ENCODE peak calls at places on chromosomes 12 and 14, in six cellular contexts. E, G, Z, C, S and X are unnamed samples.

GRCh38 chr14:102295301-102295700 is 9.7 kb downstream of the MOK start:
- DNase-seq in E (peak; percentile 24), G (no peak), Z (peak; percentile 44), C (no peak), S (no peak), X (no peak)

GRCh38 chr14:103735815-103736545 is 20.4 kb downstream of the ZFYVE21 start:
- DNase-seq in E (no peak), G (no peak), Z (no peak), C (no peak), S (no peak), X (no peak)

GRCh38 chr12:30782316-30783173 is 27.8 kb upstream of the CAPRIN2 start:
- DNase-seq in E (no peak), G (no peak), Z (no peak), C (no peak), S (no peak), X (no peak)

GRCh38 chr12:127809236-127809635 is 457.7 kb upstream of the TMEM132C start:
- DNase-seq in E (peak; percentile 61), G (no peak), Z (peak; percentile 18), C (no peak), S (no peak), X (no peak)

GRCh38 chr12:2152134-2152533 is 99.3 kb downstream of the CACNA1C start:
- DNase-seq in E (no peak), G (no peak), Z (no peak), C (peak; percentile 88), S (no peak), X (no peak)

GRCh38 chr14:102333395-102333794 is 13.8 kb downstream of the ZNF839 start:
- DNase-seq in E (no peak), G (no peak), Z (no peak), C (no peak), S (no peak), X (no peak)

GRCh38 chr12:20189767-20190166 is 178.6 kb upstream of the PDE3A start:
- DNase-seq in E (peak; percentile 31), G (no peak), Z (no peak), C (no peak), S (no peak), X (no peak)

GRCh38 chr14:25411933-25412757 is 362.2 kb upstream of the STXBP6 start:
- DNase-seq in E (peak; percentile 47), G (no peak), Z (peak; percentile 2), C (no peak), S (no peak), X (no peak)

GRCh38 chr14:36717363-36717762 is 55.7 kb downstream of the PAX9 start:
- DNase-seq in E (no peak), G (no peak), Z (no peak), C (no peak), S (no peak), X (no peak)

GRCh38 chr12:80195143-80195726 is 95.9 kb downstream of the OTOGL start:
- DNase-seq in E (peak; percentile 76), G (no peak), Z (peak; percentile 40), C (peak; percentile 19), S (no peak), X (no peak)

GRCh38 chr12:32509328-32510122 is 110.2 kb downstream of the FGD4 start:
- DNase-seq in E (no peak), G (no peak), Z (no peak), C (no peak), S (no peak), X (no peak)

GRCh38 chr12:96103067-96103650 is 67.8 kb upstream of the LTA4H start:
- DNase-seq in E (no peak), G (no peak), Z (no peak), C (no peak), S (no peak), X (no peak)

GRCh38 chr12:6627598-6627997 is 8.2 kb downstream of the LPAR5 start:
- DNase-seq in E (no peak), G (no peak), Z (no peak), C (peak; percentile 84), S (peak; percentile 48), X (no peak)

GRCh38 chr14:51395361-51395849 is 155.4 kb downstream of the TMX1 start:
- DNase-seq in E (no peak), G (no peak), Z (no peak), C (no peak), S (peak; percentile 23), X (no peak)

GRCh38 chr12:40911676-40912075 is 219.4 kb downstream of the CNTN1 start:
- DNase-seq in E (no peak), G (no peak), Z (no peak), C (no peak), S (no peak), X (no peak)

GRCh38 chr14:37585101-37585479 is 10.0 kb downstream of the FOXA1 start:
- DNase-seq in E (no peak), G (no peak), Z (no peak), C (no peak), S (no peak), X (no peak)

GRCh38 chr12:110657747-110658146 is 31.2 kb downstream of the HVCN1 start:
- DNase-seq in E (no peak), G (no peak), Z (no peak), C (no peak), S (no peak), X (no peak)

GRCh38 chr14:28879571-28879970 is 113.0 kb downstream of the FOXG1 start:
- DNase-seq in E (peak; percentile 4), G (no peak), Z (no peak), C (no peak), S (no peak), X (no peak)

GRCh38 chr14:79016828-79017505 is 846.8 kb downstream of the NRXN3 start:
- DNase-seq in E (peak; percentile 11), G (no peak), Z (no peak), C (no peak), S (peak; percentile 1), X (no peak)

GRCh38 chr14:88695873-88696272 is 96.9 kb downstream of the EML5 start:
- DNase-seq in E (no peak), G (no peak), Z (no peak), C (no peak), S (no peak), X (no peak)

GRCh38 chr12:68393398-68393797 is 61.2 kb upstream of the MDM1 start:
- DNase-seq in E (no peak), G (no peak), Z (no peak), C (no peak), S (no peak), X (no peak)

GRCh38 chr12:21546721-21547120 is 20.6 kb downstream of the SPX start:
- DNase-seq in E (no peak), G (no peak), Z (no peak), C (no peak), S (no peak), X (no peak)

GRCh38 chr12:14998941-14999340 is 26.1 kb downstream of the PDE6H start:
- DNase-seq in E (no peak), G (no peak), Z (no peak), C (no peak), S (no peak), X (no peak)

GRCh38 chr12:109088818-109089217 is 4.5 kb downstream of the ALKBH2 start:
- DNase-seq in E (no peak), G (no peak), Z (no peak), C (no peak), S (no peak), X (no peak)

GRCh38 chr12:124094188-124094587 is 121.2 kb downstream of the ZNF664 start:
- DNase-seq in E (no peak), G (no peak), Z (no peak), C (no peak), S (no peak), X (no peak)

GRCh38 chr12:130145731-130146130 is 16.5 kb upstream of the FZD10 start:
- DNase-seq in E (no peak), G (no peak), Z (no peak), C (no peak), S (no peak), X (no peak)